ENCODE peak calls at places on chromosomes 12 and 14, in seven cellular contexts. One of them, this sample, is unnamed.

GRCh38 chr12:117404940-117405339 is 43.5 kb upstream of the NOS1 start:
- DNase-seq in brain microvascular endothelial cell: no peak
- DNase-seq in Peyer's patch: no peak
- DNase-seq in RWPE1: no peak
- DNase-seq in A549: no peak
- DNase-seq in CD8-positive, alpha-beta T cell: no peak
- DNase-seq in stomach: no peak
- DNase-seq in this sample: no peak

GRCh38 chr12:74171478-74171909 is 366.1 kb upstream of the ATXN7L3B start:
- DNase-seq in brain microvascular endothelial cell: no peak
- DNase-seq in Peyer's patch: no peak
- DNase-seq in RWPE1: no peak
- DNase-seq in A549: no peak
- DNase-seq in CD8-positive, alpha-beta T cell: no peak
- DNase-seq in stomach: no peak
- DNase-seq in this sample: no peak

GRCh38 chr12:28378749-28379148 is 188.5 kb downstream of the CCDC91 start:
- DNase-seq in brain microvascular endothelial cell: peak; percentile 14
- DNase-seq in Peyer's patch: no peak
- DNase-seq in RWPE1: no peak
- DNase-seq in A549: no peak
- DNase-seq in CD8-positive, alpha-beta T cell: no peak
- DNase-seq in stomach: no peak
- DNase-seq in this sample: no peak

GRCh38 chr12:87779016-87779415 is 250.2 kb downstream of the C12orf50 start:
- DNase-seq in brain microvascular endothelial cell: peak; percentile 61
- DNase-seq in Peyer's patch: no peak
- DNase-seq in RWPE1: no peak
- DNase-seq in A549: peak; percentile 15
- DNase-seq in CD8-positive, alpha-beta T cell: no peak
- DNase-seq in stomach: no peak
- DNase-seq in this sample: no peak

GRCh38 chr14:41986726-41987125 is 380.1 kb downstream of the LRFN5 start:
- DNase-seq in brain microvascular endothelial cell: peak; percentile 0
- DNase-seq in Peyer's patch: no peak
- DNase-seq in RWPE1: peak; percentile 15
- DNase-seq in A549: no peak
- DNase-seq in CD8-positive, alpha-beta T cell: no peak
- DNase-seq in stomach: no peak
- DNase-seq in this sample: peak; percentile 8

GRCh38 chr12:82554529-82554928 is 132.2 kb upstream of the TMTC2 start:
- DNase-seq in brain microvascular endothelial cell: peak; percentile 3
- DNase-seq in Peyer's patch: no peak
- DNase-seq in RWPE1: no peak
- DNase-seq in A549: no peak
- DNase-seq in CD8-positive, alpha-beta T cell: no peak
- DNase-seq in stomach: no peak
- DNase-seq in this sample: no peak

GRCh38 chr14:39376671-39377403 is 55.4 kb downstream of the FBXO33 start:
- DNase-seq in brain microvascular endothelial cell: no peak
- DNase-seq in Peyer's patch: no peak
- DNase-seq in RWPE1: no peak
- DNase-seq in A549: no peak
- DNase-seq in CD8-positive, alpha-beta T cell: no peak
- DNase-seq in stomach: no peak
- DNase-seq in this sample: no peak

GRCh38 chr12:66662179-66662578 is 16.7 kb downstream of the GRIP1 start:
- DNase-seq in brain microvascular endothelial cell: no peak
- DNase-seq in Peyer's patch: no peak
- DNase-seq in RWPE1: peak; percentile 22
- DNase-seq in A549: no peak
- DNase-seq in CD8-positive, alpha-beta T cell: no peak
- DNase-seq in stomach: no peak
- DNase-seq in this sample: peak; percentile 26

DNA sequence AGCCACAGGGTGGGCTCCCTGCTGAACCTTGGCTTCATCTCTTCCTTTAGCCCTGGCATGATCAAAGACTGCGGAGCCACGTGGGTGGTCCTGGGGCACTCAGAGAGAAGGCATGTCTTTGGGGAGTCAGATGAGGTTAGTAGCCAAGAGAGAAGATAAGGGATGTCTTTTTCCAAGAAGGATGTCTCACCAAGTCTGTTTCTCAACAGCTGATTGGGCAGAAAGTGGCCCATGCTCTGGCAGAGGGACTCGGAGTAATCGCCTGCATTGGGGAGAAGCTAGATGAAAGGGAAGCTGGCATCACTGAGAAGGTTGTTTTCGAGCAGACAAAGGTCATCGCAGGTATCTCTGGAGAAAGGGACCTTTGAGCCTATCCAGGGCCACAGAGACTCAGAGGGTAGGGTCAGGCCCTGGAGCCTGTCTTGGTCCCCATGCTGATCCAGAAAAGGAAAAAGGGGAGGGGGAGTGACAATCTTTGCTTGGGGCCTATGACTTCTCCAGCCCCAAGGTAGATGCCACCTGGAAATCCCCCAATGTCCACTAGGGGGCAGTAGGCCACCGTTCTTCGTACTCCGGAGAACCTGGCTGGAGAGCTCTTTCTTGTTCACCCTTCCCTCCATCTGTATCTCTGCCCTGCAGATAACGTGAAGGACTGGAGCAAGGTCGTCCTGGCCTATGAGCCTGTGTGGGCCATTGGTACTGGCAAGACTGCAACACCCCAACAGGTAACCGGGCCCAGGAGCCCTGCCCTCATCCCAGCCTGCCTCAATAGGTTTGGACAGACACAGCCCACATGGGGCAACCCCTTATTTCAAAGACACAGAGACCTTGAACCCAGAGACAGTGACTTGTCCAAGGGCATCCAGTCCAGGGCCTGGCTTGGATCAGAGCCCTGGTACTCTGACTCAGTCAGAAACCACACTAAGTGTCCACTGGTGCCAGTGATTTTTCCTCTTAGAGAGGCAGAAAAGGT is 2.0 kb downstream of the TPI1 start:
- DNase-seq in brain microvascular endothelial cell: peak; percentile 60
- DNase-seq in Peyer's patch: peak; percentile 94
- DNase-seq in RWPE1: peak; percentile 61
- DNase-seq in A549: peak; percentile 82
- DNase-seq in CD8-positive, alpha-beta T cell: peak; percentile 90
- DNase-seq in stomach: peak; percentile 91
- DNase-seq in this sample: no peak
- H3K27ac ChIP-seq in brain microvascular endothelial cell: no peak overlapping the region
- H3K27ac ChIP-seq in Peyer's patch: peak overlapping the region; percentile 98
- H3K27ac ChIP-seq in RWPE1: peak overlapping the region; percentile 84
- H3K27ac ChIP-seq in A549: peak overlapping the region; percentile 97
- H3K27ac ChIP-seq in CD8-positive, alpha-beta T cell: no peak overlapping the region
- H3K27ac ChIP-seq in stomach: peak overlapping the region; percentile 36
- H3K27ac ChIP-seq in this sample: peak overlapping the region; percentile 87

DNA sequence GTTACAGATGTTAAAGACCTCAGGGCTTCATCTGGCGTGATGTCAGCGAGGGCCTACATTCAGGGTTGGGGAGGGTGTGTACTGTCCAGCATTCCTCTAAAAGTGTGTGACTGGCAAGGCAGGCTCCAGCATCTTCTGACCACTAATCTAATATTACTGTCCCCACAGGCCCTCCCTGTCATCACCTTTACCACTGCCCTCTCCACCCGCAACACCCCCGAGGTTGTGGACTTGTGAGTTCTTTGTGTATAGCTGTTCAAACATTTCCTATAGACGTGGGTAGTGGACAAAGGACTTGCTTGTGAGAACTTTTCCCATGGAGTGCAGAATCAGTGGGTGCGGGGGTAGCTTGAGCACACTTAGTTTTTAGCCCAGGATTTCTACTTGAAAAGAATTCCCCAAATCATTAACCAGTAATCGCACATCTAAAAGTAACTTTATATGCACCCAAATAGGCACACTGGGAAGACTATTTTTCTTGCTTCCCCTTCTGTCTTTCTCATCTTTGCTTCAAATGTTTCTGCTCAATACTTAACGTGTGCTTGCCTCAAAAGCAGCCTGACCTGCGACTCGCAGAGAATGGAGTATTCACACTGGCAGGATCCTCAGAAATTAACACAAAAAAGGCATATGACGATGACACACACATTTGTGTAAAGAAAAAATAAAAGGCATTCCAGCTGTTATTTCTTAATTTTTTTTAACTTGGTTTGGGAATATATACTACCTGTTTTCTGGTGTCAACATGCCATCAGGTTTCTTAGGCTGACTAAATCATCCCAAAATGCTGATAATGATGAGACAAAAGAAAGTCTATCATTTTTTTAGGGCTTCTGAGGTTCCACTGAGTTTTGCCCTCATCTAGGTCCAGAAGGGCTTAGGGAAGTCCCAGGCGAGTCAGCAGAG is 158.4 kb upstream of the HIF1A start:
- DNase-seq in brain microvascular endothelial cell: no peak
- DNase-seq in Peyer's patch: no peak
- DNase-seq in RWPE1: no peak
- DNase-seq in A549: no peak
- DNase-seq in CD8-positive, alpha-beta T cell: no peak
- DNase-seq in stomach: no peak
- DNase-seq in this sample: no peak
- H3K27ac ChIP-seq in brain microvascular endothelial cell: peak overlapping the region; percentile 27
- H3K27ac ChIP-seq in Peyer's patch: peak overlapping the region; percentile 49
- H3K27ac ChIP-seq in RWPE1: peak overlapping the region; percentile 92
- H3K27ac ChIP-seq in A549: peak overlapping the region; percentile 96
- H3K27ac ChIP-seq in CD8-positive, alpha-beta T cell: no peak overlapping the region
- H3K27ac ChIP-seq in stomach: peak overlapping the region; percentile 87
- H3K27ac ChIP-seq in this sample: peak overlapping the region; percentile 97

GRCh38 chr12:125376422-125376821 is 311.2 kb downstream of the AACS start:
- DNase-seq in brain microvascular endothelial cell: no peak
- DNase-seq in Peyer's patch: no peak
- DNase-seq in RWPE1: no peak
- DNase-seq in A549: no peak
- DNase-seq in CD8-positive, alpha-beta T cell: no peak
- DNase-seq in stomach: no peak
- DNase-seq in this sample: no peak

GRCh38 chr12:125371023-125371422 is 305.8 kb downstream of the AACS start:
- DNase-seq in brain microvascular endothelial cell: no peak
- DNase-seq in Peyer's patch: no peak
- DNase-seq in RWPE1: no peak
- DNase-seq in A549: no peak
- DNase-seq in CD8-positive, alpha-beta T cell: no peak
- DNase-seq in stomach: no peak
- DNase-seq in this sample: no peak

GRCh38 chr12:125377093-125377492 is 311.9 kb downstream of the AACS start:
- DNase-seq in brain microvascular endothelial cell: no peak
- DNase-seq in Peyer's patch: no peak
- DNase-seq in RWPE1: no peak
- DNase-seq in A549: no peak
- DNase-seq in CD8-positive, alpha-beta T cell: no peak
- DNase-seq in stomach: no peak
- DNase-seq in this sample: no peak

DNA sequence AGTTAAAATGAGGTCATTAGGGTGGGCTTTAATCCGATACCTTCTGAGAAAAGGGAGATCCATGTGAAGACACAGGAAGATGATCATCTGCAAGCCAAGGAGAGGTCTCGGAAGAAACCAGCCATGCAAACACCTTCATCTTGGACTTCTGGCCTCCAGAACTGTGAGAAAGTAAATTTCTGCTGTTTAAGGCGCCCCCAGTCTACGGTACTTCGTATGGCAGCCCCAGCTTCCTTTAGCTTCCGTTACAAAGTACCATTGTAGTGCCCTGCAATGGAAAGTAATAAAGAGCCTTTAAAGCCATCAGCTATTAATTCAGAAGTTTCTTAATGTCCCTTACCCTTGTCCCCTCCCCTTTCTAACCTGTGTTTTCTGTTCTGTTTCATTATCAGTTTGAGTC is 308.1 kb downstream of the AACS start:
- DNase-seq in brain microvascular endothelial cell: no peak
- DNase-seq in Peyer's patch: no peak
- DNase-seq in RWPE1: no peak
- DNase-seq in A549: no peak
- DNase-seq in CD8-positive, alpha-beta T cell: no peak
- DNase-seq in stomach: no peak
- DNase-seq in this sample: no peak
- H3K27ac ChIP-seq in brain microvascular endothelial cell: no peak overlapping the region
- H3K27ac ChIP-seq in Peyer's patch: no peak overlapping the region
- H3K27ac ChIP-seq in RWPE1: no peak overlapping the region
- H3K27ac ChIP-seq in A549: no peak overlapping the region
- H3K27ac ChIP-seq in CD8-positive, alpha-beta T cell: no peak overlapping the region
- H3K27ac ChIP-seq in stomach: no peak overlapping the region
- H3K27ac ChIP-seq in this sample: no peak overlapping the region

GRCh38 chr14:95815226-95815690 is 61.4 kb upstream of the TUNAR start:
- DNase-seq in brain microvascular endothelial cell: no peak
- DNase-seq in Peyer's patch: no peak
- DNase-seq in RWPE1: no peak
- DNase-seq in A549: no peak
- DNase-seq in CD8-positive, alpha-beta T cell: no peak
- DNase-seq in stomach: no peak
- DNase-seq in this sample: no peak
- H3K27ac ChIP-seq in brain microvascular endothelial cell: no peak overlapping the region
- H3K27ac ChIP-seq in Peyer's patch: no peak overlapping the region
- H3K27ac ChIP-seq in RWPE1: no peak overlapping the region
- H3K27ac ChIP-seq in A549: no peak overlapping the region
- H3K27ac ChIP-seq in CD8-positive, alpha-beta T cell: no peak overlapping the region
- H3K27ac ChIP-seq in stomach: no peak overlapping the region
- H3K27ac ChIP-seq in this sample: no peak overlapping the region

DNA sequence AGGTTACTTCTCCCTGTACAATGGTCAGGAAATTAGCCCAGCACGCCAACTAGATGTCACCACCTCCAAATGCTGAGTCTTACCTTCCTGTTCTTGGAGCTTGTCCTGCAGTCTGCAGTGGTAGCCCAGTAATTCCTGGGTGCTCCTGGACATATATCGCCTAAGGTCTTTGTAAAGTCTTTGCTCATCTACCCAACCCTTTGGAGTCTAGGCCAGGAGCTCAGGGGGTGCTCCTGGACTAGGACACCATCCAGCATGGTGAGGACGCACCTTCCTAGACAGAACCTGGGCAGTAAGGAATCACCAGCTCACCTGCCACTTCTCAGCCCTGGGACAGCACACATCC is 569 bp downstream of the SERPINA10 start:
- DNase-seq in brain microvascular endothelial cell: no peak
- DNase-seq in Peyer's patch: no peak
- DNase-seq in RWPE1: no peak
- DNase-seq in A549: no peak
- DNase-seq in CD8-positive, alpha-beta T cell: no peak
- DNase-seq in stomach: no peak
- DNase-seq in this sample: no peak
- H3K27ac ChIP-seq in brain microvascular endothelial cell: no peak overlapping the region
- H3K27ac ChIP-seq in Peyer's patch: no peak overlapping the region
- H3K27ac ChIP-seq in RWPE1: no peak overlapping the region
- H3K27ac ChIP-seq in A549: no peak overlapping the region
- H3K27ac ChIP-seq in CD8-positive, alpha-beta T cell: no peak overlapping the region
- H3K27ac ChIP-seq in stomach: no peak overlapping the region
- H3K27ac ChIP-seq in this sample: no peak overlapping the region